ENCODE peak calls at places on chromosomes 5 and 9, in eight cellular contexts. D, E, J, I, M, F, C and H are unnamed samples.

GRCh38 chr5:158384535-158385421 is 525.8 kb upstream of the CLINT1 start:
- DNase-seq in M (peak; percentile 98), F (peak; percentile 96), I (no peak), C (peak; percentile 83), D (no peak), J (peak; percentile 19), E (peak; percentile 96), H (no peak)

GRCh38 chr9:3521961-3522360 is 3.8 kb downstream of the RFX3 start:
- DNase-seq in I (no peak), M (no peak), E (no peak), C (no peak), D (no peak), F (no peak), J (no peak), H (no peak)

GRCh38 chr5:179829732-179830435 is 9.2 kb downstream of the SQSTM1 start:
- DNase-seq in E (no peak), J (no peak), F (no peak), C (no peak), M (no peak), D (no peak), I (no peak), H (no peak)

GRCh38 chr5:141503699-141504098 is 14.8 kb downstream of the PCDHGC5 start:
- DNase-seq in M (no peak), I (no peak), D (no peak), C (no peak), F (no peak), J (no peak), E (no peak), H (no peak)

GRCh38 chr9:68974431-68974830 is 39.5 kb downstream of the PRKACG start:
- DNase-seq in C (no peak), J (no peak), D (no peak), F (no peak), I (no peak), M (no peak), E (no peak), H (no peak)

GRCh38 chr5:91179018-91179417 is 204.1 kb downstream of the ARRDC3 start:
- DNase-seq in F (no peak), J (no peak), M (no peak), C (no peak), I (no peak), E (no peak), D (no peak), H (no peak)

GRCh38 chr5:77791356-77791755 is 15.2 kb upstream of the TBCA start:
- DNase-seq in C (no peak), E (no peak), I (no peak), J (no peak), D (no peak), F (no peak), M (no peak), H (no peak)

GRCh38 chr9:115944166-115944948 is 209.2 kb upstream of the PAPPA start:
- DNase-seq in C (peak; percentile 90), J (no peak), I (no peak), D (peak; percentile 80), M (peak; percentile 96), E (peak; percentile 97), F (no peak), H (peak; percentile 53)

GRCh38 chr5:170907758-170908157 is 45.9 kb downstream of the RANBP17 start:
- DNase-seq in D (no peak), J (no peak), E (peak; percentile 87), M (peak; percentile 31), C (no peak), I (no peak), F (no peak), H (no peak)

GRCh38 chr5:181160144-181160754 is 12.9 kb downstream of the OR2V2 start:
- DNase-seq in D (no peak), J (peak; percentile 57), I (peak; percentile 62), M (peak; percentile 22), E (peak; percentile 52), C (no peak), F (no peak), H (peak; percentile 18)

GRCh38 chr5:12023614-12024241 is 119.5 kb upstream of the CTNND2 start:
- DNase-seq in J (peak; percentile 74), F (no peak), M (peak; percentile 18), I (no peak), C (peak; percentile 2), D (no peak), E (peak; percentile 58), H (no peak)

GRCh38 chr5:56056875-56057274 is 62.1 kb upstream of the IL6ST start:
- DNase-seq in C (no peak), D (no peak), M (no peak), F (no peak), I (no peak), E (no peak), J (no peak), H (no peak)

GRCh38 chr9:78871452-78872331 is 574.8 kb downstream of the PSAT1 start:
- DNase-seq in I (no peak), D (no peak), J (peak; percentile 8), C (no peak), F (peak; percentile 70), E (peak; percentile 88), M (peak; percentile 80), H (no peak)

GRCh38 chr9:19116391-19116790 is 10.9 kb downstream of the PLIN2 start:
- DNase-seq in F (no peak), E (peak; percentile 75), I (no peak), C (no peak), J (no peak), D (peak; percentile 4), M (no peak), H (peak; percentile 67)

GRCh38 chr5:14199902-14200301 is 56.8 kb downstream of the TRIO start:
- DNase-seq in I (no peak), M (no peak), C (no peak), J (no peak), E (no peak), F (no peak), D (no peak), H (peak; percentile 57)

GRCh38 chr5:177309351-177310191 is 2.1 kb downstream of the MXD3 start:
- DNase-seq in D (no peak), E (peak; percentile 67), I (peak; percentile 36), J (no peak), C (no peak), F (no peak), M (peak; percentile 53), H (peak; percentile 72)

GRCh38 chr5:78568212-78568611 is 80.4 kb downstream of the LHFPL2 start:
- DNase-seq in F (no peak), J (peak; percentile 93), D (no peak), I (no peak), E (no peak), M (no peak), C (no peak), H (no peak)

GRCh38 chr9:82332774-82333152 is 344.2 kb downstream of the SPATA31D1 start:
- DNase-seq in J (no peak), M (no peak), I (no peak), C (no peak), F (no peak), E (no peak), D (no peak), H (no peak)

GRCh38 chr9:107437716-107438115 is 51.9 kb downstream of the KLF4 start:
- DNase-seq in C (no peak), J (no peak), E (no peak), M (no peak), D (no peak), F (no peak), I (no peak), H (no peak)

GRCh38 chr5:142527234-142527633 is 158.7 kb downstream of the FGF1 start:
- DNase-seq in I (no peak), F (no peak), C (no peak), M (no peak), D (no peak), J (no peak), E (no peak), H (no peak)

GRCh38 chr5:54825005-54825404 is 160.4 kb downstream of the ESM1 start:
- DNase-seq in J (no peak), F (no peak), E (peak; percentile 25), C (no peak), I (no peak), M (no peak), D (no peak), H (no peak)

GRCh38 chr5:120207139-120207538 is 257.0 kb upstream of the PRR16 start:
- DNase-seq in J (no peak), M (no peak), C (no peak), E (peak; percentile 9), D (no peak), F (no peak), I (no peak), H (no peak)

GRCh38 chr5:179374506-179375235 is 29.4 kb upstream of the ADAMTS2 start:
- DNase-seq in I (no peak), M (no peak), D (peak; percentile 6), E (no peak), F (no peak), C (no peak), J (no peak), H (no peak)

GRCh38 chr9:20989923-20990341 is 41.5 kb downstream of the HACD4 start:
- DNase-seq in M (no peak), C (no peak), F (no peak), E (peak; percentile 61), J (peak; percentile 72), D (no peak), I (no peak), H (peak; percentile 69)

GRCh38 chr9:123033352-123033751 is at the start of gene GPR21:
- DNase-seq in M (no peak), D (no peak), E (no peak), F (no peak), J (peak; percentile 47), C (no peak), I (no peak), H (no peak)

GRCh38 chr5:16540421-16540820 is 74.8 kb upstream of the ZNF622 start:
- DNase-seq in M (peak; percentile 77), F (peak; percentile 81), E (peak; percentile 75), D (no peak), C (no peak), J (no peak), I (no peak), H (no peak)

GRCh38 chr5:135800656-135801055 is 33.8 kb upstream of the SLC25A48 start:
- DNase-seq in I (no peak), M (no peak), D (no peak), C (no peak), F (no peak), E (no peak), J (no peak), H (no peak)

GRCh38 chr9:95024097-95024671 is 293.3 kb downstream of the FANCC start:
- DNase-seq in M (no peak), E (no peak), C (no peak), D (no peak), J (peak; percentile 86), F (no peak), I (no peak), H (peak; percentile 74)

GRCh38 chr9:108634669-108635462 is 220.9 kb downstream of the ACTL7B start:
- DNase-seq in F (no peak), I (no peak), C (no peak), M (peak; percentile 18), D (no peak), E (no peak), J (no peak), H (no peak)

GRCh38 chr5:60092671-60093422 is 199.3 kb upstream of the PDE4D start:
- DNase-seq in I (no peak), J (no peak), D (no peak), M (peak; percentile 76), C (no peak), E (peak; percentile 81), F (peak; percentile 7), H (no peak)

GRCh38 chr5:594241-594860 is 17.8 kb upstream of the CEP72 start:
- DNase-seq in C (no peak), J (no peak), M (no peak), F (no peak), I (no peak), E (no peak), D (no peak), H (peak; percentile 2)